ENCODE peak calls at places on chromosomes 16 and 17, in seven cellular contexts. One of them, this sample, is unnamed.

GRCh38 chr17:10357768-10358167 is 15.0 kb downstream of the MYH13 start:
- DNase-seq in A673: no peak
- DNase-seq in stimulated activated CD8-positive, alpha-beta memory T cell treated with anti-CD3 and anti-CD28 coated beads, Interleukin-7, amount 100 ng/mL, for 1 hour: no peak
- DNase-seq in activated naive CD4-positive, alpha-beta T cell: no peak
- DNase-seq in hepatic stellate cell: no peak
- DNase-seq in activated gamma-delta T cell: no peak
- DNase-seq in MCF 10A: no peak
- DNase-seq in this sample: no peak

GRCh38 chr16:11734025-11734652 is 8.5 kb downstream of the TXNDC11 start:
- DNase-seq in A673: no peak
- DNase-seq in stimulated activated CD8-positive, alpha-beta memory T cell treated with anti-CD3 and anti-CD28 coated beads, Interleukin-7, amount 100 ng/mL, for 1 hour: no peak
- DNase-seq in activated naive CD4-positive, alpha-beta T cell: no peak
- DNase-seq in hepatic stellate cell: no peak
- DNase-seq in activated gamma-delta T cell: no peak
- DNase-seq in MCF 10A: no peak
- DNase-seq in this sample: no peak

GRCh38 chr16:67199011-67199807 is at the start of gene ELMO3:
- DNase-seq in A673: no peak
- DNase-seq in stimulated activated CD8-positive, alpha-beta memory T cell treated with anti-CD3 and anti-CD28 coated beads, Interleukin-7, amount 100 ng/mL, for 1 hour: no peak
- DNase-seq in activated naive CD4-positive, alpha-beta T cell: no peak
- DNase-seq in hepatic stellate cell: no peak
- DNase-seq in activated gamma-delta T cell: no peak
- DNase-seq in MCF 10A: peak
- DNase-seq in this sample: peak

GRCh38 chr17:50479522-50480141 is 972 bp downstream of the RSAD1 start:
- DNase-seq in A673: peak
- DNase-seq in stimulated activated CD8-positive, alpha-beta memory T cell treated with anti-CD3 and anti-CD28 coated beads, Interleukin-7, amount 100 ng/mL, for 1 hour: peak
- DNase-seq in activated naive CD4-positive, alpha-beta T cell: peak
- DNase-seq in hepatic stellate cell: peak
- DNase-seq in activated gamma-delta T cell: peak
- DNase-seq in MCF 10A: peak
- DNase-seq in this sample: peak

GRCh38 chr17:62162898-62163297 is 97.8 kb upstream of the MED13 start:
- DNase-seq in A673: no peak
- DNase-seq in stimulated activated CD8-positive, alpha-beta memory T cell treated with anti-CD3 and anti-CD28 coated beads, Interleukin-7, amount 100 ng/mL, for 1 hour: no peak
- DNase-seq in activated naive CD4-positive, alpha-beta T cell: no peak
- DNase-seq in hepatic stellate cell: no peak
- DNase-seq in activated gamma-delta T cell: no peak
- DNase-seq in MCF 10A: no peak
- DNase-seq in this sample: no peak

GRCh38 chr16:2663553-2664521 is 18.5 kb upstream of the KCTD5 start:
- DNase-seq in A673: peak
- DNase-seq in stimulated activated CD8-positive, alpha-beta memory T cell treated with anti-CD3 and anti-CD28 coated beads, Interleukin-7, amount 100 ng/mL, for 1 hour: no peak
- DNase-seq in activated naive CD4-positive, alpha-beta T cell: no peak
- DNase-seq in hepatic stellate cell: no peak
- DNase-seq in activated gamma-delta T cell: no peak
- DNase-seq in MCF 10A: no peak
- DNase-seq in this sample: no peak

GRCh38 chr16:12245923-12246290 is 269.4 kb downstream of the SNX29 start:
- DNase-seq in A673: no peak
- DNase-seq in stimulated activated CD8-positive, alpha-beta memory T cell treated with anti-CD3 and anti-CD28 coated beads, Interleukin-7, amount 100 ng/mL, for 1 hour: no peak
- DNase-seq in activated naive CD4-positive, alpha-beta T cell: no peak
- DNase-seq in hepatic stellate cell: no peak
- DNase-seq in activated gamma-delta T cell: no peak
- DNase-seq in MCF 10A: no peak
- DNase-seq in this sample: no peak

GRCh38 chr17:81416612-81417011 is 21.4 kb downstream of the BAHCC1 start:
- DNase-seq in A673: no peak
- DNase-seq in stimulated activated CD8-positive, alpha-beta memory T cell treated with anti-CD3 and anti-CD28 coated beads, Interleukin-7, amount 100 ng/mL, for 1 hour: no peak
- DNase-seq in activated naive CD4-positive, alpha-beta T cell: no peak
- DNase-seq in hepatic stellate cell: no peak
- DNase-seq in activated gamma-delta T cell: no peak
- DNase-seq in MCF 10A: no peak
- DNase-seq in this sample: no peak

GRCh38 chr16:4685292-4685691 is 8.1 kb upstream of the NUDT16L1 start:
- DNase-seq in A673: no peak
- DNase-seq in stimulated activated CD8-positive, alpha-beta memory T cell treated with anti-CD3 and anti-CD28 coated beads, Interleukin-7, amount 100 ng/mL, for 1 hour: no peak
- DNase-seq in activated naive CD4-positive, alpha-beta T cell: no peak
- DNase-seq in hepatic stellate cell: no peak
- DNase-seq in activated gamma-delta T cell: no peak
- DNase-seq in MCF 10A: no peak
- DNase-seq in this sample: no peak

GRCh38 chr17:32998111-32998892 is 6.7 kb downstream of the SPACA3 start:
- DNase-seq in A673: peak
- DNase-seq in stimulated activated CD8-positive, alpha-beta memory T cell treated with anti-CD3 and anti-CD28 coated beads, Interleukin-7, amount 100 ng/mL, for 1 hour: peak
- DNase-seq in activated naive CD4-positive, alpha-beta T cell: peak
- DNase-seq in hepatic stellate cell: peak
- DNase-seq in activated gamma-delta T cell: no peak
- DNase-seq in MCF 10A: peak
- DNase-seq in this sample: peak

GRCh38 chr16:81081007-81081406 is 4.0 kb upstream of the C16orf46 start:
- DNase-seq in A673: no peak
- DNase-seq in stimulated activated CD8-positive, alpha-beta memory T cell treated with anti-CD3 and anti-CD28 coated beads, Interleukin-7, amount 100 ng/mL, for 1 hour: no peak
- DNase-seq in activated naive CD4-positive, alpha-beta T cell: no peak
- DNase-seq in hepatic stellate cell: no peak
- DNase-seq in activated gamma-delta T cell: no peak
- DNase-seq in MCF 10A: no peak
- DNase-seq in this sample: no peak

GRCh38 chr16:27999687-28000086 is 63.8 kb downstream of the GSG1L start:
- DNase-seq in A673: no peak
- DNase-seq in stimulated activated CD8-positive, alpha-beta memory T cell treated with anti-CD3 and anti-CD28 coated beads, Interleukin-7, amount 100 ng/mL, for 1 hour: no peak
- DNase-seq in activated naive CD4-positive, alpha-beta T cell: no peak
- DNase-seq in hepatic stellate cell: no peak
- DNase-seq in activated gamma-delta T cell: no peak
- DNase-seq in MCF 10A: no peak
- DNase-seq in this sample: no peak

GRCh38 chr17:52255347-52255746 is 96.8 kb upstream of the CA10 start:
- DNase-seq in A673: no peak
- DNase-seq in stimulated activated CD8-positive, alpha-beta memory T cell treated with anti-CD3 and anti-CD28 coated beads, Interleukin-7, amount 100 ng/mL, for 1 hour: no peak
- DNase-seq in activated naive CD4-positive, alpha-beta T cell: no peak
- DNase-seq in hepatic stellate cell: no peak
- DNase-seq in activated gamma-delta T cell: no peak
- DNase-seq in MCF 10A: no peak
- DNase-seq in this sample: no peak

GRCh38 chr17:73513426-73513825 is 130.8 kb downstream of the SDK2 start:
- DNase-seq in A673: no peak
- DNase-seq in stimulated activated CD8-positive, alpha-beta memory T cell treated with anti-CD3 and anti-CD28 coated beads, Interleukin-7, amount 100 ng/mL, for 1 hour: no peak
- DNase-seq in activated naive CD4-positive, alpha-beta T cell: no peak
- DNase-seq in hepatic stellate cell: no peak
- DNase-seq in activated gamma-delta T cell: no peak
- DNase-seq in MCF 10A: no peak
- DNase-seq in this sample: no peak

GRCh38 chr17:80984749-80985148 is 6.9 kb upstream of the CHMP6 start:
- DNase-seq in A673: no peak
- DNase-seq in stimulated activated CD8-positive, alpha-beta memory T cell treated with anti-CD3 and anti-CD28 coated beads, Interleukin-7, amount 100 ng/mL, for 1 hour: no peak
- DNase-seq in activated naive CD4-positive, alpha-beta T cell: no peak
- DNase-seq in hepatic stellate cell: peak
- DNase-seq in activated gamma-delta T cell: no peak
- DNase-seq in MCF 10A: peak
- DNase-seq in this sample: no peak

GRCh38 chr16:85353839-85354622 is 241.8 kb upstream of the CIBAR2 start:
- DNase-seq in A673: no peak
- DNase-seq in stimulated activated CD8-positive, alpha-beta memory T cell treated with anti-CD3 and anti-CD28 coated beads, Interleukin-7, amount 100 ng/mL, for 1 hour: no peak
- DNase-seq in activated naive CD4-positive, alpha-beta T cell: no peak
- DNase-seq in hepatic stellate cell: no peak
- DNase-seq in activated gamma-delta T cell: no peak
- DNase-seq in MCF 10A: no peak
- DNase-seq in this sample: no peak

GRCh38 chr16:84552135-84552534 is 47.7 kb upstream of the MEAK7 start:
- DNase-seq in A673: no peak
- DNase-seq in stimulated activated CD8-positive, alpha-beta memory T cell treated with anti-CD3 and anti-CD28 coated beads, Interleukin-7, amount 100 ng/mL, for 1 hour: no peak
- DNase-seq in activated naive CD4-positive, alpha-beta T cell: no peak
- DNase-seq in hepatic stellate cell: no peak
- DNase-seq in activated gamma-delta T cell: no peak
- DNase-seq in MCF 10A: no peak
- DNase-seq in this sample: no peak

GRCh38 chr17:27990979-27991378 is 51.5 kb upstream of the NLK start:
- DNase-seq in A673: no peak
- DNase-seq in stimulated activated CD8-positive, alpha-beta memory T cell treated with anti-CD3 and anti-CD28 coated beads, Interleukin-7, amount 100 ng/mL, for 1 hour: no peak
- DNase-seq in activated naive CD4-positive, alpha-beta T cell: no peak
- DNase-seq in hepatic stellate cell: no peak
- DNase-seq in activated gamma-delta T cell: no peak
- DNase-seq in MCF 10A: no peak
- DNase-seq in this sample: no peak

GRCh38 chr16:84284168-84284722 is 10.4 kb upstream of the WFDC1 start:
- DNase-seq in A673: no peak
- DNase-seq in stimulated activated CD8-positive, alpha-beta memory T cell treated with anti-CD3 and anti-CD28 coated beads, Interleukin-7, amount 100 ng/mL, for 1 hour: no peak
- DNase-seq in activated naive CD4-positive, alpha-beta T cell: no peak
- DNase-seq in hepatic stellate cell: peak
- DNase-seq in activated gamma-delta T cell: no peak
- DNase-seq in MCF 10A: peak
- DNase-seq in this sample: peak

GRCh38 chr17:50634915-50635719 is 436 bp downstream of the ABCC3 start:
- DNase-seq in A673: no peak
- DNase-seq in stimulated activated CD8-positive, alpha-beta memory T cell treated with anti-CD3 and anti-CD28 coated beads, Interleukin-7, amount 100 ng/mL, for 1 hour: no peak
- DNase-seq in activated naive CD4-positive, alpha-beta T cell: no peak
- DNase-seq in hepatic stellate cell: no peak
- DNase-seq in activated gamma-delta T cell: no peak
- DNase-seq in MCF 10A: no peak
- DNase-seq in this sample: peak

GRCh38 chr16:55661842-55662479 is 6.2 kb downstream of the SLC6A2 start:
- DNase-seq in A673: no peak
- DNase-seq in stimulated activated CD8-positive, alpha-beta memory T cell treated with anti-CD3 and anti-CD28 coated beads, Interleukin-7, amount 100 ng/mL, for 1 hour: no peak
- DNase-seq in activated naive CD4-positive, alpha-beta T cell: no peak
- DNase-seq in hepatic stellate cell: no peak
- DNase-seq in activated gamma-delta T cell: no peak
- DNase-seq in MCF 10A: peak
- DNase-seq in this sample: no peak

GRCh38 chr17:14294876-14295275 is 6.0 kb upstream of the HS3ST3B1 start:
- DNase-seq in A673: no peak
- DNase-seq in stimulated activated CD8-positive, alpha-beta memory T cell treated with anti-CD3 and anti-CD28 coated beads, Interleukin-7, amount 100 ng/mL, for 1 hour: no peak
- DNase-seq in activated naive CD4-positive, alpha-beta T cell: no peak
- DNase-seq in hepatic stellate cell: no peak
- DNase-seq in activated gamma-delta T cell: no peak
- DNase-seq in MCF 10A: no peak
- DNase-seq in this sample: no peak

GRCh38 chr17:8386841-8387240 is 3.8 kb upstream of the RPL26 start:
- DNase-seq in A673: no peak
- DNase-seq in stimulated activated CD8-positive, alpha-beta memory T cell treated with anti-CD3 and anti-CD28 coated beads, Interleukin-7, amount 100 ng/mL, for 1 hour: no peak
- DNase-seq in activated naive CD4-positive, alpha-beta T cell: no peak
- DNase-seq in hepatic stellate cell: no peak
- DNase-seq in activated gamma-delta T cell: no peak
- DNase-seq in MCF 10A: no peak
- DNase-seq in this sample: no peak

GRCh38 chr17:41763327-41763726 is 23.2 kb downstream of the JUP start:
- DNase-seq in A673: no peak
- DNase-seq in stimulated activated CD8-positive, alpha-beta memory T cell treated with anti-CD3 and anti-CD28 coated beads, Interleukin-7, amount 100 ng/mL, for 1 hour: no peak
- DNase-seq in activated naive CD4-positive, alpha-beta T cell: no peak
- DNase-seq in hepatic stellate cell: no peak
- DNase-seq in activated gamma-delta T cell: no peak
- DNase-seq in MCF 10A: no peak
- DNase-seq in this sample: no peak

GRCh38 chr17:77831497-77832179 is 126.9 kb upstream of the TNRC6C start:
- DNase-seq in A673: peak
- DNase-seq in stimulated activated CD8-positive, alpha-beta memory T cell treated with anti-CD3 and anti-CD28 coated beads, Interleukin-7, amount 100 ng/mL, for 1 hour: no peak
- DNase-seq in activated naive CD4-positive, alpha-beta T cell: no peak
- DNase-seq in hepatic stellate cell: peak
- DNase-seq in activated gamma-delta T cell: no peak
- DNase-seq in MCF 10A: no peak
- DNase-seq in this sample: no peak

GRCh38 chr17:72351365-72351764 is 230.5 kb downstream of the SOX9 start:
- DNase-seq in A673: no peak
- DNase-seq in stimulated activated CD8-positive, alpha-beta memory T cell treated with anti-CD3 and anti-CD28 coated beads, Interleukin-7, amount 100 ng/mL, for 1 hour: no peak
- DNase-seq in activated naive CD4-positive, alpha-beta T cell: no peak
- DNase-seq in hepatic stellate cell: no peak
- DNase-seq in activated gamma-delta T cell: no peak
- DNase-seq in MCF 10A: no peak
- DNase-seq in this sample: no peak

This sample was measured in retina.